ENCODE peak calls at places on chromosome 22, in five cellular contexts. One of them, this sample, is unnamed.

GRCh38 chr22:49183826-49184216 is 643.9 kb downstream of the BRD1 start:
- DNase-seq in GM06990: no peak
- DNase-seq in GM12865: no peak
- DNase-seq in GM04503: no peak
- DNase-seq in heart right ventricle: no peak
- DNase-seq in this sample: no peak

GRCh38 chr22:26502688-26503561 is 9.3 kb downstream of the TFIP11 start:
- DNase-seq in GM06990: peak; percentile 20
- DNase-seq in GM12865: peak; percentile 79
- DNase-seq in GM04503: no peak
- DNase-seq in heart right ventricle: peak; percentile 41
- DNase-seq in this sample: peak; percentile 39

GRCh38 chr22:32545801-32546200 is 71.2 kb downstream of the FBXO7 start:
- DNase-seq in GM06990: no peak
- DNase-seq in GM12865: no peak
- DNase-seq in GM04503: no peak
- DNase-seq in heart right ventricle: no peak
- DNase-seq in this sample: no peak

GRCh38 chr22:47411006-47411405 is 648.6 kb downstream of the TBC1D22A start:
- DNase-seq in GM06990: no peak
- DNase-seq in GM12865: no peak
- DNase-seq in GM04503: no peak
- DNase-seq in heart right ventricle: no peak
- DNase-seq in this sample: no peak

GRCh38 chr22:24496661-24497060 is 1.5 kb downstream of the UPB1 start:
- DNase-seq in GM06990: no peak
- DNase-seq in GM12865: no peak
- DNase-seq in GM04503: no peak
- DNase-seq in heart right ventricle: no peak
- DNase-seq in this sample: no peak

GRCh38 chr22:35218079-35218478 is 39.2 kb upstream of the HMGXB4 start:
- DNase-seq in GM06990: no peak
- DNase-seq in GM12865: no peak
- DNase-seq in GM04503: no peak
- DNase-seq in heart right ventricle: no peak
- DNase-seq in this sample: no peak

GRCh38 chr22:30411780-30412179 is 13.8 kb upstream of the MTFP1 start:
- DNase-seq in GM06990: no peak
- DNase-seq in GM12865: no peak
- DNase-seq in GM04503: no peak
- DNase-seq in heart right ventricle: no peak
- DNase-seq in this sample: no peak

GRCh38 chr22:43829904-43830851 is 18.1 kb upstream of the EFCAB6 start:
- DNase-seq in GM06990: no peak
- DNase-seq in GM12865: no peak
- DNase-seq in GM04503: peak; percentile 15
- DNase-seq in heart right ventricle: peak; percentile 83
- DNase-seq in this sample: no peak

GRCh38 chr22:30824711-30825110 is 130.0 kb downstream of the OSBP2 start:
- DNase-seq in GM06990: no peak
- DNase-seq in GM12865: no peak
- DNase-seq in GM04503: no peak
- DNase-seq in heart right ventricle: no peak
- DNase-seq in this sample: no peak

GRCh38 chr22:43543522-43544281 is 131.9 kb downstream of the MPPED1 start:
- DNase-seq in GM06990: no peak
- DNase-seq in GM12865: no peak
- DNase-seq in GM04503: no peak
- DNase-seq in heart right ventricle: no peak
- DNase-seq in this sample: no peak

GRCh38 chr22:50176850-50177536 is 6.5 kb downstream of the PANX2 start:
- DNase-seq in GM06990: peak; percentile 24
- DNase-seq in GM12865: no peak
- DNase-seq in GM04503: no peak
- DNase-seq in heart right ventricle: no peak
- DNase-seq in this sample: no peak

GRCh38 chr22:40419718-40420117 is 49.3 kb downstream of the SGSM3 start:
- DNase-seq in GM06990: no peak
- DNase-seq in GM12865: no peak
- DNase-seq in GM04503: no peak
- DNase-seq in heart right ventricle: no peak
- DNase-seq in this sample: no peak

GRCh38 chr22:37549704-37550059 is 10.6 kb upstream of the CDC42EP1 start:
- DNase-seq in GM06990: no peak
- DNase-seq in GM12865: no peak
- DNase-seq in GM04503: no peak
- DNase-seq in heart right ventricle: no peak
- DNase-seq in this sample: no peak

GRCh38 chr22:46564084-46564714 is 26.8 kb upstream of the CELSR1 start:
- DNase-seq in GM06990: no peak
- DNase-seq in GM12865: no peak
- DNase-seq in GM04503: no peak
- DNase-seq in heart right ventricle: no peak
- DNase-seq in this sample: no peak

GRCh38 chr22:35611891-35612576 is 5.1 kb downstream of the MB start:
- DNase-seq in GM06990: no peak
- DNase-seq in GM12865: peak; percentile 30
- DNase-seq in GM04503: no peak
- DNase-seq in heart right ventricle: no peak
- DNase-seq in this sample: no peak

GRCh38 chr22:38953577-38954413 is 3.6 kb upstream of the APOBEC3A start:
- DNase-seq in GM06990: peak; percentile 73
- DNase-seq in GM12865: peak; percentile 96
- DNase-seq in GM04503: no peak
- DNase-seq in heart right ventricle: no peak
- DNase-seq in this sample: no peak

GRCh38 chr22:46542011-46542985 is 4.9 kb upstream of the CELSR1 start:
- DNase-seq in GM06990: peak; percentile 64
- DNase-seq in GM12865: peak; percentile 77
- DNase-seq in GM04503: no peak
- DNase-seq in heart right ventricle: peak; percentile 62
- DNase-seq in this sample: peak; percentile 73

GRCh38 chr22:28435271-28435825 is 244.3 kb downstream of the TTC28 start:
- DNase-seq in GM06990: no peak
- DNase-seq in GM12865: no peak
- DNase-seq in GM04503: no peak
- DNase-seq in heart right ventricle: peak; percentile 56
- DNase-seq in this sample: no peak

GRCh38 chr22:23305922-23306374 is 125.6 kb downstream of the BCR start:
- DNase-seq in GM06990: no peak
- DNase-seq in GM12865: no peak
- DNase-seq in GM04503: no peak
- DNase-seq in heart right ventricle: peak; percentile 63
- DNase-seq in this sample: no peak

GRCh38 chr22:27377501-27377900 is 424.1 kb downstream of the MN1 start:
- DNase-seq in GM06990: no peak
- DNase-seq in GM12865: no peak
- DNase-seq in GM04503: no peak
- DNase-seq in heart right ventricle: no peak
- DNase-seq in this sample: no peak

GRCh38 chr22:37363593-37363992 is 63.7 kb downstream of the ELFN2 start:
- DNase-seq in GM06990: no peak
- DNase-seq in GM12865: no peak
- DNase-seq in GM04503: no peak
- DNase-seq in heart right ventricle: no peak
- DNase-seq in this sample: no peak

GRCh38 chr22:23909258-23909898 is 15.2 kb downstream of the MIF start:
- DNase-seq in GM06990: no peak
- DNase-seq in GM12865: no peak
- DNase-seq in GM04503: no peak
- DNase-seq in heart right ventricle: no peak
- DNase-seq in this sample: no peak

GRCh38 chr22:28630185-28630580 is 49.5 kb downstream of the TTC28 start:
- DNase-seq in GM06990: no peak
- DNase-seq in GM12865: no peak
- DNase-seq in GM04503: no peak
- DNase-seq in heart right ventricle: no peak
- DNase-seq in this sample: no peak

GRCh38 chr22:27851974-27852713 is 50.6 kb upstream of the MN1 start:
- DNase-seq in GM06990: no peak
- DNase-seq in GM12865: no peak
- DNase-seq in GM04503: no peak
- DNase-seq in heart right ventricle: no peak
- DNase-seq in this sample: no peak

GRCh38 chr22:46791201-46791731 is 28.8 kb downstream of the TBC1D22A start:
- DNase-seq in GM06990: no peak
- DNase-seq in GM12865: peak; percentile 69
- DNase-seq in GM04503: no peak
- DNase-seq in heart right ventricle: peak; percentile 48
- DNase-seq in this sample: peak; percentile 67

GRCh38 chr22:48940988-48941902 is 886.4 kb downstream of the BRD1 start:
- DNase-seq in GM06990: no peak
- DNase-seq in GM12865: no peak
- DNase-seq in GM04503: no peak
- DNase-seq in heart right ventricle: no peak
- DNase-seq in this sample: no peak

GRCh38 chr22:29636751-29637150 is 33.3 kb downstream of the NF2 start:
- DNase-seq in GM06990: no peak
- DNase-seq in GM12865: no peak
- DNase-seq in GM04503: no peak
- DNase-seq in heart right ventricle: no peak
- DNase-seq in this sample: no peak

GRCh38 chr22:41925783-41926460 is 684 bp downstream of the TNFRSF13C start:
- DNase-seq in GM06990: peak; percentile 87
- DNase-seq in GM12865: peak; percentile 88
- DNase-seq in GM04503: no peak
- DNase-seq in heart right ventricle: peak; percentile 50
- DNase-seq in this sample: peak; percentile 78

GRCh38 chr22:32661296-32661695 is 140.2 kb upstream of the TIMP3 start:
- DNase-seq in GM06990: no peak
- DNase-seq in GM12865: no peak
- DNase-seq in GM04503: peak; percentile 72
- DNase-seq in heart right ventricle: peak; percentile 35
- DNase-seq in this sample: no peak

GRCh38 chr22:38937036-38937435 is 20.4 kb upstream of the APOBEC3A start:
- DNase-seq in GM06990: no peak
- DNase-seq in GM12865: no peak
- DNase-seq in GM04503: no peak
- DNase-seq in heart right ventricle: no peak
- DNase-seq in this sample: no peak

GRCh38 chr22:31683181-31684105 is 21.4 kb upstream of the PISD start:
- DNase-seq in GM06990: no peak
- DNase-seq in GM12865: no peak
- DNase-seq in GM04503: no peak
- DNase-seq in heart right ventricle: no peak
- DNase-seq in this sample: no peak

GRCh38 chr22:21568207-21569075 is 927 bp downstream of the UBE2L3 start:
- DNase-seq in GM06990: no peak
- DNase-seq in GM12865: peak; percentile 44
- DNase-seq in GM04503: no peak
- DNase-seq in heart right ventricle: peak; percentile 24
- DNase-seq in this sample: peak; percentile 7

GRCh38 chr22:40803292-40803691 is 15.9 kb downstream of the SLC25A17 start:
- DNase-seq in GM06990: no peak
- DNase-seq in GM12865: no peak
- DNase-seq in GM04503: no peak
- DNase-seq in heart right ventricle: no peak
- DNase-seq in this sample: no peak

GRCh38 chr22:50694099-50694498 is 21.5 kb downstream of the SHANK3 start:
- DNase-seq in GM06990: no peak
- DNase-seq in GM12865: peak; percentile 35
- DNase-seq in GM04503: no peak
- DNase-seq in heart right ventricle: no peak
- DNase-seq in this sample: no peak

GRCh38 chr22:43521716-43522115 is 109.9 kb downstream of the MPPED1 start:
- DNase-seq in GM06990: no peak
- DNase-seq in GM12865: no peak
- DNase-seq in GM04503: no peak
- DNase-seq in heart right ventricle: no peak
- DNase-seq in this sample: no peak

GRCh38 chr22:17922925-17923898 is 101.1 kb downstream of the MICAL3 start:
- DNase-seq in GM06990: no peak
- DNase-seq in GM12865: no peak
- DNase-seq in GM04503: peak; percentile 48
- DNase-seq in heart right ventricle: no peak
- DNase-seq in this sample: no peak

GRCh38 chr22:44384563-44384940 is 71.8 kb upstream of the SHISAL1 start:
- DNase-seq in GM06990: no peak
- DNase-seq in GM12865: no peak
- DNase-seq in GM04503: no peak
- DNase-seq in heart right ventricle: no peak
- DNase-seq in this sample: no peak

GRCh38 chr22:21942407-21942895 is 10.2 kb downstream of the PPM1F start:
- DNase-seq in GM06990: no peak
- DNase-seq in GM12865: peak; percentile 28
- DNase-seq in GM04503: peak; percentile 75
- DNase-seq in heart right ventricle: peak; percentile 90
- DNase-seq in this sample: no peak

GRCh38 chr22:17862646-17863181 is 88.4 kb upstream of the BID start:
- DNase-seq in GM06990: no peak
- DNase-seq in GM12865: no peak
- DNase-seq in GM04503: no peak
- DNase-seq in heart right ventricle: no peak
- DNase-seq in this sample: no peak